ENCODE peak calls at places on chromosomes 7 and 10, in nine cellular contexts. One of them, this sample, is unnamed. For H3K4me1, the result is how much of the 10 kb centered on the place peaks cover.

GRCh38 chr10:93150289-93150688 is 76.6 kb downstream of the CYP26A1 start:
- DNase-seq in breast epithelium: no peak
- DNase-seq in A549: no peak
- DNase-seq in neuronal stem cell: no peak
- DNase-seq in fibroblast of lung: peak
- DNase-seq in tibial nerve: no peak
- DNase-seq in GM23338: no peak
- DNase-seq in A673: no peak
- DNase-seq in right cardiac atrium: no peak
- DNase-seq in this sample: no peak

GRCh38 chr10:88913157-88913556 is 33.1 kb downstream of the STAMBPL1 start:
- DNase-seq in tibial nerve: no peak
- DNase-seq in breast epithelium: no peak
- DNase-seq in A549: no peak
- DNase-seq in fibroblast of lung: no peak
- DNase-seq in GM23338: no peak
- DNase-seq in A673: peak
- DNase-seq in right cardiac atrium: no peak
- DNase-seq in neuronal stem cell: no peak
- DNase-seq in this sample: no peak

GRCh38 chr7:460374-461117 is 59.1 kb downstream of the PDGFA start:
- DNase-seq in neuronal stem cell: no peak
- DNase-seq in right cardiac atrium: no peak
- DNase-seq in breast epithelium: no peak
- DNase-seq in tibial nerve: no peak
- DNase-seq in fibroblast of lung: peak
- DNase-seq in A673: no peak
- DNase-seq in A549: no peak
- DNase-seq in GM23338: no peak
- DNase-seq in this sample: peak

GRCh38 chr10:24518981-24519597 is 204.6 kb downstream of the ARHGAP21 start:
- DNase-seq in GM23338: peak
- DNase-seq in A549: peak
- DNase-seq in right cardiac atrium: peak
- DNase-seq in neuronal stem cell: peak
- DNase-seq in fibroblast of lung: peak
- DNase-seq in breast epithelium: peak
- DNase-seq in tibial nerve: peak
- DNase-seq in A673: peak
- DNase-seq in this sample: peak

GRCh38 chr7:44396931-44397525 is 71.6 kb upstream of the CAMK2B start:
- DNase-seq in breast epithelium: no peak
- DNase-seq in tibial nerve: no peak
- DNase-seq in A549: no peak
- DNase-seq in GM23338: no peak
- DNase-seq in right cardiac atrium: no peak
- DNase-seq in fibroblast of lung: no peak
- DNase-seq in A673: no peak
- DNase-seq in neuronal stem cell: no peak
- DNase-seq in this sample: peak

GRCh38 chr7:66181329-66181728 is 23.8 kb upstream of the TPST1 start:
- DNase-seq in fibroblast of lung: no peak
- DNase-seq in A673: no peak
- DNase-seq in GM23338: no peak
- DNase-seq in right cardiac atrium: no peak
- DNase-seq in neuronal stem cell: no peak
- DNase-seq in breast epithelium: no peak
- DNase-seq in tibial nerve: no peak
- DNase-seq in A549: no peak
- DNase-seq in this sample: no peak

GRCh38 chr7:27492224-27492623 is 170.5 kb downstream of the HIBADH start:
- DNase-seq in GM23338: no peak
- DNase-seq in breast epithelium: no peak
- DNase-seq in A549: no peak
- DNase-seq in neuronal stem cell: no peak
- DNase-seq in A673: no peak
- DNase-seq in tibial nerve: no peak
- DNase-seq in fibroblast of lung: no peak
- DNase-seq in right cardiac atrium: no peak
- DNase-seq in this sample: no peak

GRCh38 chr7:98978672-98979071 is 100.3 kb downstream of the TRRAP start:
- DNase-seq in fibroblast of lung: no peak
- DNase-seq in right cardiac atrium: no peak
- DNase-seq in neuronal stem cell: no peak
- DNase-seq in A549: no peak
- DNase-seq in breast epithelium: no peak
- DNase-seq in tibial nerve: no peak
- DNase-seq in GM23338: no peak
- DNase-seq in A673: no peak
- DNase-seq in this sample: no peak

GRCh38 chr10:33183658-33184057 is 150.8 kb downstream of the NRP1 start:
- DNase-seq in GM23338: no peak
- DNase-seq in fibroblast of lung: no peak
- DNase-seq in neuronal stem cell: no peak
- DNase-seq in A673: no peak
- DNase-seq in breast epithelium: no peak
- DNase-seq in right cardiac atrium: no peak
- DNase-seq in tibial nerve: no peak
- DNase-seq in A549: no peak
- DNase-seq in this sample: no peak

GRCh38 chr10:34489973-34490372 is 325.1 kb downstream of the PARD3 start:
- DNase-seq in A673: peak
- DNase-seq in breast epithelium: no peak
- DNase-seq in neuronal stem cell: no peak
- DNase-seq in GM23338: no peak
- DNase-seq in tibial nerve: no peak
- DNase-seq in A549: peak
- DNase-seq in fibroblast of lung: peak
- DNase-seq in right cardiac atrium: no peak
- DNase-seq in this sample: no peak

GRCh38 chr7:21616796-21617436 is 74.1 kb downstream of the DNAH11 start:
- DNase-seq in neuronal stem cell: no peak
- DNase-seq in right cardiac atrium: no peak
- DNase-seq in fibroblast of lung: peak
- DNase-seq in A673: no peak
- DNase-seq in GM23338: no peak
- DNase-seq in breast epithelium: no peak
- DNase-seq in tibial nerve: no peak
- DNase-seq in A549: peak
- DNase-seq in this sample: no peak

GRCh38 chr7:116854132-116854531 is 8.3 kb upstream of the CAPZA2 start:
- DNase-seq in GM23338: no peak
- DNase-seq in neuronal stem cell: no peak
- DNase-seq in A549: no peak
- DNase-seq in A673: no peak
- DNase-seq in right cardiac atrium: no peak
- DNase-seq in tibial nerve: no peak
- DNase-seq in breast epithelium: no peak
- DNase-seq in fibroblast of lung: no peak
- DNase-seq in this sample: no peak

GRCh38 chr10:121260383-121260782 is 337.9 kb downstream of the FGFR2 start:
- DNase-seq in neuronal stem cell: no peak
- DNase-seq in A549: no peak
- DNase-seq in fibroblast of lung: peak
- DNase-seq in right cardiac atrium: no peak
- DNase-seq in tibial nerve: no peak
- DNase-seq in GM23338: no peak
- DNase-seq in breast epithelium: no peak
- DNase-seq in A673: no peak
- DNase-seq in this sample: no peak

GRCh38 chr10:56561336-56561735 is 200.3 kb upstream of the ZWINT start:
- DNase-seq in A673: no peak
- DNase-seq in right cardiac atrium: no peak
- DNase-seq in breast epithelium: no peak
- DNase-seq in GM23338: no peak
- DNase-seq in A549: no peak
- DNase-seq in tibial nerve: no peak
- DNase-seq in neuronal stem cell: no peak
- DNase-seq in fibroblast of lung: no peak
- DNase-seq in this sample: no peak

GRCh38 chr10:48239618-48240017 is 34.9 kb downstream of the FRMPD2 start:
- DNase-seq in neuronal stem cell: no peak
- DNase-seq in A549: no peak
- DNase-seq in GM23338: no peak
- DNase-seq in fibroblast of lung: no peak
- DNase-seq in breast epithelium: no peak
- DNase-seq in A673: no peak
- DNase-seq in right cardiac atrium: no peak
- DNase-seq in tibial nerve: no peak
- DNase-seq in this sample: no peak

GRCh38 chr10:4279649-4280048 is 494.6 kb upstream of the KLF6 start:
- DNase-seq in fibroblast of lung: no peak
- DNase-seq in right cardiac atrium: no peak
- DNase-seq in A549: no peak
- DNase-seq in tibial nerve: no peak
- DNase-seq in A673: no peak
- DNase-seq in GM23338: no peak
- DNase-seq in neuronal stem cell: no peak
- DNase-seq in breast epithelium: no peak
- DNase-seq in this sample: no peak

GRCh38 chr7:30470163-30470770 is 8.3 kb downstream of the NOD1 start:
- DNase-seq in GM23338: no peak
- DNase-seq in fibroblast of lung: peak
- DNase-seq in A673: no peak
- DNase-seq in neuronal stem cell: no peak
- DNase-seq in A549: no peak
- DNase-seq in right cardiac atrium: peak
- DNase-seq in breast epithelium: no peak
- DNase-seq in tibial nerve: no peak
- DNase-seq in this sample: peak

GRCh38 chr7:1587738-1588137 is 17.9 kb upstream of the PSMG3 start:
- DNase-seq in breast epithelium: no peak
- DNase-seq in A549: no peak
- DNase-seq in A673: no peak
- DNase-seq in tibial nerve: no peak
- DNase-seq in GM23338: no peak
- DNase-seq in right cardiac atrium: no peak
- DNase-seq in neuronal stem cell: no peak
- DNase-seq in fibroblast of lung: no peak
- DNase-seq in this sample: no peak

GRCh38 chr7:151381083-151381332 is 28.8 kb downstream of the WDR86 start:
- DNase-seq in breast epithelium: no peak
- DNase-seq in A549: no peak
- DNase-seq in tibial nerve: no peak
- DNase-seq in neuronal stem cell: no peak
- DNase-seq in right cardiac atrium: no peak
- DNase-seq in GM23338: no peak
- DNase-seq in fibroblast of lung: no peak
- DNase-seq in A673: no peak
- DNase-seq in this sample: no peak

GRCh38 chr7:151381333-151382078 is 28.3 kb downstream of the WDR86 start:
- DNase-seq in breast epithelium: no peak
- DNase-seq in right cardiac atrium: no peak
- DNase-seq in A549: no peak
- DNase-seq in GM23338: peak
- DNase-seq in A673: no peak
- DNase-seq in neuronal stem cell: no peak
- DNase-seq in fibroblast of lung: no peak
- DNase-seq in tibial nerve: no peak
- DNase-seq in this sample: peak

GRCh38 chr7:151380199-151381082 is 29.4 kb downstream of the WDR86 start:
- DNase-seq in fibroblast of lung: no peak
- DNase-seq in tibial nerve: no peak
- DNase-seq in neuronal stem cell: no peak
- DNase-seq in breast epithelium: no peak
- DNase-seq in GM23338: no peak
- DNase-seq in right cardiac atrium: no peak
- DNase-seq in A549: no peak
- DNase-seq in A673: no peak
- DNase-seq in this sample: no peak

GRCh38 chr7:151383638-151384351 is 26.0 kb downstream of the WDR86 start:
- DNase-seq in breast epithelium: no peak
- DNase-seq in GM23338: no peak
- DNase-seq in fibroblast of lung: no peak
- DNase-seq in A549: no peak
- DNase-seq in tibial nerve: no peak
- DNase-seq in A673: no peak
- DNase-seq in right cardiac atrium: no peak
- DNase-seq in neuronal stem cell: no peak
- DNase-seq in this sample: peak

GRCh38 chr7:151382079-151382885 is 27.6 kb downstream of the WDR86 start:
- DNase-seq in tibial nerve: no peak
- DNase-seq in fibroblast of lung: no peak
- DNase-seq in neuronal stem cell: no peak
- DNase-seq in breast epithelium: no peak
- DNase-seq in A549: no peak
- DNase-seq in right cardiac atrium: no peak
- DNase-seq in A673: no peak
- DNase-seq in GM23338: peak
- DNase-seq in this sample: peak
- H3K4me3 ChIP-seq in tibial nerve: peak
- H3K4me3 ChIP-seq in fibroblast of lung: no peak
- H3K4me3 ChIP-seq in neuronal stem cell: peak
- H3K4me3 ChIP-seq in breast epithelium: peak
- H3K4me3 ChIP-seq in A549: peak
- H3K4me3 ChIP-seq in right cardiac atrium: no peak
- H3K4me3 ChIP-seq in A673: peak
- H3K4me3 ChIP-seq in GM23338: peak
- H3K4me3 ChIP-seq in this sample: no peak

GRCh38 chr10:107104026-107104652 is 60.4 kb downstream of the SORCS1 start:
- DNase-seq in A673: no peak
- DNase-seq in GM23338: peak
- DNase-seq in A549: no peak
- DNase-seq in fibroblast of lung: no peak
- DNase-seq in right cardiac atrium: no peak
- DNase-seq in tibial nerve: no peak
- DNase-seq in neuronal stem cell: no peak
- DNase-seq in breast epithelium: no peak
- DNase-seq in this sample: no peak
- H3K4me1 ChIP-seq in A673: under half
- H3K4me1 ChIP-seq in GM23338: under half
- H3K4me1 ChIP-seq in A549: under half
- H3K4me1 ChIP-seq in fibroblast of lung: under half
- H3K4me1 ChIP-seq in right cardiac atrium: under half
- H3K4me1 ChIP-seq in tibial nerve: under half
- H3K4me1 ChIP-seq in neuronal stem cell: under half
- H3K4me1 ChIP-seq in breast epithelium: under half
- H3K4me1 ChIP-seq in this sample: under half

DNA sequence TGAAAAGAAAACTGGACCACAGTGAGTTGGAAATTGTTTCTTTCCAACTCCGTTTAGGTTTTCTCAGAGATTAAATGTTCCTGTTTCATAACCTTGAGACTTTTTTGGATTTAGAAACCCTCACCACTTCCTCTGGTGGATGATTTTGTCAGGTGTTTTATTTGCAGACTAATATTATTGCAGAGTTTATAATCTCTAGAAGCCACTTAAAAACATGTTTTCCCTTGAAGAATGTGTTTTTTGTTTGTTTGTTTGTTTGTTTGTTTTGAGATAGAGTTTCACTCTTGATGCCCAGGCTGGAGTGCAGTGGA is 520 bp upstream of the MICU1 start:
- DNase-seq in breast epithelium: no peak
- DNase-seq in fibroblast of lung: no peak
- DNase-seq in right cardiac atrium: no peak
- DNase-seq in A673: no peak
- DNase-seq in A549: no peak
- DNase-seq in neuronal stem cell: no peak
- DNase-seq in GM23338: no peak
- DNase-seq in tibial nerve: no peak
- DNase-seq in this sample: no peak
- H3K4me3 ChIP-seq in breast epithelium: peak
- H3K4me3 ChIP-seq in fibroblast of lung: peak
- H3K4me3 ChIP-seq in right cardiac atrium: peak
- H3K4me3 ChIP-seq in A673: peak
- H3K4me3 ChIP-seq in A549: peak
- H3K4me3 ChIP-seq in neuronal stem cell: no peak
- H3K4me3 ChIP-seq in GM23338: peak
- H3K4me3 ChIP-seq in tibial nerve: peak
- H3K4me3 ChIP-seq in this sample: peak

GRCh38 chr7:121002755-121003114 is 14.2 kb downstream of the CPED1 start:
- DNase-seq in A673: no peak
- DNase-seq in neuronal stem cell: no peak
- DNase-seq in GM23338: no peak
- DNase-seq in breast epithelium: no peak
- DNase-seq in A549: no peak
- DNase-seq in tibial nerve: no peak
- DNase-seq in right cardiac atrium: no peak
- DNase-seq in fibroblast of lung: peak
- DNase-seq in this sample: no peak
- H3K4me1 ChIP-seq in A673: under half
- H3K4me1 ChIP-seq in neuronal stem cell: under half
- H3K4me1 ChIP-seq in GM23338: under half
- H3K4me1 ChIP-seq in breast epithelium: under half
- H3K4me1 ChIP-seq in A549: under half
- H3K4me1 ChIP-seq in tibial nerve: half or more
- H3K4me1 ChIP-seq in right cardiac atrium: under half
- H3K4me1 ChIP-seq in fibroblast of lung: under half
- H3K4me1 ChIP-seq in this sample: under half